ENCODE peak calls at places on chromosomes 4 and X, in eight cellular contexts. C is SK-N-SH, Q is tibial nerve, N is HFFc6, O is mammary epithelial cell, H is astrocyte of the spinal cord, D is kidney, B is WTC11. J is an unnamed sample.

GRCh38 chrX:68490644-68491043 is 8.2 kb upstream of the YIPF6 start:
- DNase-seq in C (peak; percentile 59), Q (no peak), N (peak; percentile 30), O (peak; percentile 30), H (peak; percentile 17), D (no peak), B (no peak), J (no peak)

GRCh38 chr4:85078016-85078415 is 111.5 kb upstream of the WDFY3 start:
- DNase-seq in C (no peak), Q (no peak), N (no peak), O (no peak), H (no peak), D (no peak), B (no peak), J (no peak)

GRCh38 chr4:2141762-2142520 is 82.8 kb downstream of the NAT8L start:
- DNase-seq in C (no peak), Q (no peak), N (no peak), O (no peak), H (peak; percentile 12), D (no peak), B (no peak), J (no peak)

GRCh38 chrX:150269613-150270254 is 93.4 kb upstream of the MAMLD1 start:
- DNase-seq in C (peak; percentile 53), Q (no peak), N (no peak), O (no peak), H (no peak), D (no peak), B (no peak), J (no peak)

GRCh38 chr4:124941267-124941666 is 228.7 kb upstream of the ANKRD50 start:
- DNase-seq in C (no peak), Q (no peak), N (no peak), O (peak; percentile 86), H (peak; percentile 38), D (no peak), B (no peak), J (no peak)

GRCh38 chrX:131985526-131986049 is 37.5 kb upstream of the STK26 start:
- DNase-seq in C (no peak), Q (no peak), N (no peak), O (peak; percentile 11), H (no peak), D (no peak), B (peak; percentile 14), J (no peak)

GRCh38 chrX:43880439-43880838 is 1.8 kb downstream of the MAOB start:
- DNase-seq in C (no peak), Q (no peak), N (no peak), O (peak; percentile 75), H (no peak), D (no peak), B (no peak), J (no peak)

GRCh38 chr4:114479595-114479994 is 119.0 kb upstream of the UGT8 start:
- DNase-seq in C (no peak), Q (no peak), N (no peak), O (no peak), H (no peak), D (no peak), B (no peak), J (no peak)

GRCh38 chr4:70940134-70940533 is 38.0 kb downstream of the MOB1B start:
- DNase-seq in C (no peak), Q (no peak), N (no peak), O (no peak), H (no peak), D (no peak), B (no peak), J (no peak)

GRCh38 chr4:73777612-73778011 is 37.2 kb downstream of the CXCL8 start:
- DNase-seq in C (no peak), Q (no peak), N (peak; percentile 2), O (peak; percentile 14), H (peak; percentile 51), D (no peak), B (no peak), J (no peak)

GRCh38 chrX:121546317-121546716 is 498.9 kb downstream of the GLUD2 start:
- DNase-seq in C (no peak), Q (no peak), N (no peak), O (no peak), H (no peak), D (no peak), B (no peak), J (no peak)

GRCh38 chr4:8723222-8723980 is 130.8 kb downstream of the CPZ start:
- DNase-seq in C (no peak), Q (no peak), N (no peak), O (no peak), H (no peak), D (peak; percentile 49), B (peak; percentile 6), J (peak; percentile 9)

GRCh38 chrX:101397779-101398178 is 7.0 kb downstream of the RPL36A start:
- DNase-seq in C (no peak), Q (no peak), N (peak; percentile 40), O (no peak), H (no peak), D (no peak), B (no peak), J (no peak)

GRCh38 chr4:154626793-154627484 is 14.5 kb upstream of the FGG start:
- DNase-seq in C (peak; percentile 79), Q (peak; percentile 7), N (no peak), O (peak; percentile 65), H (peak; percentile 48), D (peak; percentile 88), B (peak; percentile 84), J (peak; percentile 79)

GRCh38 chr4:21753084-21753760 is 195.3 kb downstream of the KCNIP4 start:
- DNase-seq in C (peak; percentile 12), Q (no peak), N (no peak), O (peak; percentile 19), H (peak; percentile 3), D (no peak), B (no peak), J (no peak)

GRCh38 chr4:41067369-41067768 is 147.0 kb downstream of the APBB2 start:
- DNase-seq in C (no peak), Q (no peak), N (no peak), O (no peak), H (no peak), D (no peak), B (no peak), J (no peak)

GRCh38 chr4:114383721-114384120 is 214.9 kb upstream of the UGT8 start:
- DNase-seq in C (no peak), Q (no peak), N (peak; percentile 86), O (peak; percentile 83), H (peak; percentile 93), D (no peak), B (no peak), J (no peak)

GRCh38 chrX:155027509-155028066 is 944 bp downstream of the FUNDC2 start:
- DNase-seq in C (no peak), Q (peak; percentile 45), N (peak; percentile 49), O (peak; percentile 62), H (peak; percentile 67), D (no peak), B (no peak), J (no peak)

GRCh38 chrX:68829594-68830485 is 1.0 kb downstream of the EFNB1 start:
- DNase-seq in C (peak; percentile 49), Q (no peak), N (no peak), O (no peak), H (peak; percentile 29), D (peak; percentile 80), B (no peak), J (peak; percentile 36)

GRCh38 chrX:142860944-142861343 is 164.8 kb upstream of the SPANXN4 start:
- DNase-seq in C (no peak), Q (no peak), N (no peak), O (no peak), H (no peak), D (no peak), B (no peak), J (no peak)

GRCh38 chr4:12186526-12186925 is 757.8 kb upstream of the HS3ST1 start:
- DNase-seq in C (no peak), Q (no peak), N (no peak), O (no peak), H (no peak), D (no peak), B (no peak), J (no peak)

DNA sequence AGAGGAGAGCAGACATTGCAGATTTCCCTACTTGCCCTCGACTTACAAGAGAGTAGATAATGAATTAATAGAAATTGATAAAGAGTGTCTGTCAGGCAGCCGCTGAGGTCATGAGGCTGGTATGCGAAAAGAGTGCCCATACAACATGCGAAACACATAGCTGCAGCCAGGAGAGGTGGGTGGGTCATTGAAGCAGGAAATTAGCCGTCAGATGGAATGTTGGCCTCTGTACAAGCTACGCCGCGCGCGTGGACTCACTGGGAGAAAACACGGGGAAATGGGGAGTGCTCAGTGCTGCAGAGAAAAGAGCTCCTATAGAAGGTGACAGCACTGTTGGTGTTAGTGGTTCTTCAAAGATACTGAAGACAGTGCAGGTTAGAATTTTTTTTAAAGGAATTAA is 125.1 kb downstream of the RAPGEF2 start:
- DNase-seq in C (peak; percentile 27), Q (peak; percentile 48), N (peak; percentile 52), O (peak; percentile 70), H (peak; percentile 83), D (peak; percentile 86), B (peak; percentile 21), J (no peak)
- TF ChIP-seq CTCF in C (no peak), Q (no peak), N (no peak), O (peak; percentile 35), H (no peak), D (no peak), B (no peak), J (no peak)

DNA sequence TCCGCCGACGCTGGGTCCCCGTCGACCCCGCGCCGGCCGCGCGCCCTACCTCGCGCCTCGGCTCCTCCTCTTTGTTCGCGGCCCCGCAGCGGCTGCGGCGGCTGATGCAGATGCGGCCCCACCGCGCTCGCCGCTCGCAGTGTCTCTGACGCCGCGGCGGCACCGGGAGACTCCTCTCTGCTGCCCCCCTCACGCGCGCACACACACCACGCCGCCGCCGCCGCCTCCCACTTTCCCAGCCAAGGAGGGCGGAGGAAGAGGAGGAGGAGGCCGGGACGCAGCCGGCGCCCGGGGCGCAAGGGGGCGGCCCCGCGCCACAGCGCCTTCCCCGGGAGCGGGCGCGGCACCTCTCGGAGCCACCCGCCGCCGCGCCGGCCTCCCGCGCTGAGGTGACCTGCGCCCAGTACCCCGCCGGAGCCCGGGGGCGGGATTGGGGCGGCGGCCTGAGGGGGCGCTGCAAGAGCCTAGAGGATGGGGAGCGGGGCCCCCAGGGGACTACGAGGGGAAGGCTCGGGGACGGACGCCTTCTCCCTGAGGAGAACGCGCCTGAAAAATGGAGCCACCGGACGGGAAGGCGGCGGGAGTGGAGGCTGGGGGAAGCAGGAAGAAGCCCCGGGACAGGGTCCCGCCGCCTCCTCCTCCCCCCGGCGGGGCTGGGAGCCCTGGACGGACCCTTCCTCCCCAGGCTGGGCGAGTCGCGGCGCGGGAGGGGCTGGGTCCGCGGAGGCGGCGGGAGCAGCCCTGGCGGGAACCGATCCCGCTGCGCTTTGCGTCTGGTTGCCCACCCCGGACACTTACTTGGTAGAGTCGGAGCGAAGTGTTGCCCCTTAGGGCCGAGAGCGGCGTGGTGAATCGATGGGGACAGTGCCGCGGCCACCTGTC is at the start of gene SH3RF1:
- DNase-seq in C (peak; percentile 91), Q (peak; percentile 87), N (peak; percentile 87), O (peak; percentile 90), H (peak; percentile 90), D (peak; percentile 95), B (peak; percentile 74), J (peak; percentile 85)
- TF ChIP-seq CTCF in C (peak; percentile 37), Q (peak; percentile 43), N (peak; percentile 74), O (peak; percentile 11), H (peak; percentile 20), D (peak; percentile 0), B (peak; percentile 24), J (no peak)

GRCh38 chr4:120286813-120287212 is 220.2 kb upstream of the MAD2L1 start:
- DNase-seq in C (no peak), Q (no peak), N (no peak), O (no peak), H (no peak), D (no peak), B (peak; percentile 19), J (no peak)
- TF ChIP-seq CTCF in C (peak; percentile 13), Q (no peak), N (no peak), O (no peak), H (no peak), D (no peak), B (peak; percentile 48), J (peak; percentile 54)

GRCh38 chr4:122224348-122224747 is 72.2 kb downstream of the BLTP1 start:
- DNase-seq in C (no peak), Q (peak; percentile 24), N (no peak), O (peak; percentile 0), H (peak; percentile 21), D (no peak), B (peak; percentile 11), J (no peak)
- TF ChIP-seq CTCF in C (no peak), Q (no peak), N (peak; percentile 67), O (peak; percentile 27), H (peak; percentile 30), D (no peak), B (no peak), J (no peak)

J was measured in glutamatergic neuron.